ENCODE peak calls at places on chromosomes 1 and 21, in four cellular contexts. One of them, this sample, is unnamed.
A peak's percentile ranks its signal among the peaks of the same experiment; 100 is the strongest.

GRCh38 chr1:183385746-183386145 is 32.4 kb downstream of the NMNAT2 start:
- DNase-seq in mucosa of descending colon: no peak
- DNase-seq in fibroblast of the aortic adventitia: no peak
- DNase-seq in tibial artery: no peak
- DNase-seq in this sample: no peak

GRCh38 chr21:33421713-33422393 is 18.6 kb downstream of the IFNGR2 start:
- DNase-seq in mucosa of descending colon: no peak
- DNase-seq in fibroblast of the aortic adventitia: no peak
- DNase-seq in tibial artery: no peak
- DNase-seq in this sample: no peak

GRCh38 chr1:199687321-199687720 is 340.2 kb upstream of the NR5A2 start:
- DNase-seq in mucosa of descending colon: no peak
- DNase-seq in fibroblast of the aortic adventitia: peak; percentile 20
- DNase-seq in tibial artery: no peak
- DNase-seq in this sample: no peak

GRCh38 chr1:178344513-178345077 is 152.2 kb downstream of the CLEC20A start:
- DNase-seq in mucosa of descending colon: peak; percentile 63
- DNase-seq in fibroblast of the aortic adventitia: peak; percentile 97
- DNase-seq in tibial artery: no peak
- DNase-seq in this sample: no peak

GRCh38 chr1:42176902-42177519 is 12.5 kb upstream of the GUCA2A start:
- DNase-seq in mucosa of descending colon: peak; percentile 39
- DNase-seq in fibroblast of the aortic adventitia: peak; percentile 50
- DNase-seq in tibial artery: no peak
- DNase-seq in this sample: peak; percentile 43

GRCh38 chr1:246295968-246296367 is 211.1 kb downstream of the SMYD3 start:
- DNase-seq in mucosa of descending colon: peak; percentile 10
- DNase-seq in fibroblast of the aortic adventitia: no peak
- DNase-seq in tibial artery: no peak
- DNase-seq in this sample: no peak

GRCh38 chr21:37101384-37101783 is 28.3 kb downstream of the TTC3 start:
- DNase-seq in mucosa of descending colon: no peak
- DNase-seq in fibroblast of the aortic adventitia: no peak
- DNase-seq in tibial artery: no peak
- DNase-seq in this sample: no peak

GRCh38 chr1:19390901-19391595 is 78.9 kb downstream of the SLC66A1 start:
- DNase-seq in mucosa of descending colon: peak; percentile 73
- DNase-seq in fibroblast of the aortic adventitia: peak; percentile 95
- DNase-seq in tibial artery: no peak
- DNase-seq in this sample: peak; percentile 79

GRCh38 chr1:68270993-68271392 is 38.7 kb upstream of the WLS start:
- DNase-seq in mucosa of descending colon: no peak
- DNase-seq in fibroblast of the aortic adventitia: peak; percentile 32
- DNase-seq in tibial artery: no peak
- DNase-seq in this sample: no peak

GRCh38 chr1:116033322-116033721 is 57.0 kb downstream of the SLC22A15 start:
- DNase-seq in mucosa of descending colon: no peak
- DNase-seq in fibroblast of the aortic adventitia: no peak
- DNase-seq in tibial artery: no peak
- DNase-seq in this sample: no peak

GRCh38 chr1:238652346-238652968 is 733.9 kb upstream of the CHRM3 start:
- DNase-seq in mucosa of descending colon: no peak
- DNase-seq in fibroblast of the aortic adventitia: peak; percentile 92
- DNase-seq in tibial artery: no peak
- DNase-seq in this sample: no peak

GRCh38 chr1:46211051-46211450 is 7.9 kb downstream of the LURAP1 start:
- DNase-seq in mucosa of descending colon: no peak
- DNase-seq in fibroblast of the aortic adventitia: no peak
- DNase-seq in tibial artery: no peak
- DNase-seq in this sample: no peak